ENCODE peak calls at places on chromosomes 4 and X, in five cellular contexts. J is IMR-90, M is mesendoderm, H is mesenchymal stem cell, D is H9. B is an unnamed sample.
A peak's percentile ranks its signal among the peaks of the same experiment; 100 is the strongest.

GRCh38 chrX:132488819-132489255 is at the start of gene MBNL3:
- DNase-seq in J (peak; percentile 5), M (peak; percentile 74), H (peak; percentile 56), D (peak; percentile 67), B (peak; percentile 50)

GRCh38 chr4:166816901-166817300 is 417.4 kb downstream of the SPOCK3 start:
- DNase-seq in J (no peak), M (no peak), H (peak; percentile 26), D (no peak), B (peak; percentile 57)

GRCh38 chrX:110219920-110220319 is 98.0 kb downstream of the AMMECR1 start:
- DNase-seq in J (peak; percentile 69), M (peak; percentile 3), H (peak; percentile 56), D (no peak), B (peak; percentile 3)

GRCh38 chr4:94434505-94434904 is 17.2 kb upstream of the PDLIM5 start:
- DNase-seq in J (no peak), M (no peak), H (no peak), D (no peak), B (no peak)

GRCh38 chrX:149877636-149878035 is 3.3 kb upstream of the MAGEA8 start:
- DNase-seq in J (no peak), M (peak; percentile 63), H (peak; percentile 1), D (no peak), B (no peak)

GRCh38 chr4:168516841-168517240 is 20.0 kb downstream of the PALLD start:
- DNase-seq in J (no peak), M (no peak), H (no peak), D (no peak), B (no peak)

GRCh38 chr4:151472297-151472696 is 63.3 kb downstream of the FHIP1A start:
- DNase-seq in J (no peak), M (no peak), H (no peak), D (no peak), B (no peak)

GRCh38 chr4:83855044-83855443 is 319.1 kb downstream of the GPAT3 start:
- DNase-seq in J (peak; percentile 98), M (peak; percentile 80), H (peak; percentile 87), D (no peak), B (peak; percentile 95)

GRCh38 chrX:142204522-142205433 is at the start of gene MAGEC2:
- DNase-seq in J (no peak), M (no peak), H (no peak), D (no peak), B (no peak)

GRCh38 chrX:46208225-46208854 is 336.9 kb downstream of the ZNF674 start:
- DNase-seq in J (no peak), M (no peak), H (no peak), D (no peak), B (peak; percentile 21)

GRCh38 chr4:105588252-105588651 is 35.8 kb downstream of the ARHGEF38 start:
- DNase-seq in J (no peak), M (no peak), H (no peak), D (no peak), B (no peak)

GRCh38 chr4:87025614-87026041 is 90.8 kb downstream of the AFF1 start:
- DNase-seq in J (no peak), M (peak; percentile 76), H (no peak), D (no peak), B (no peak)

GRCh38 chr4:113159901-113160545 is 110.6 kb downstream of the ANK2 start:
- DNase-seq in J (no peak), M (no peak), H (no peak), D (no peak), B (no peak)

GRCh38 chrX:27336466-27337091 is 126.6 kb downstream of the PPP4R3C start:
- DNase-seq in J (peak; percentile 2), M (peak; percentile 30), H (peak; percentile 0), D (peak; percentile 48), B (peak; percentile 69)

GRCh38 chr4:120066182-120066524 is 495 bp downstream of the MAD2L1 start:
- DNase-seq in J (no peak), M (peak; percentile 87), H (no peak), D (no peak), B (no peak)
- H3K9ac ChIP-seq in J (peak overlapping the region; percentile 73), M (peak overlapping the region; percentile 93), H (peak overlapping the region; percentile 91), D (peak overlapping the region; percentile 96), B (peak overlapping the region; percentile 95)

GRCh38 chrX:78571849-78572248 is 87.3 kb downstream of the RTL3 start:
- DNase-seq in J (no peak), M (no peak), H (no peak), D (no peak), B (no peak)

GRCh38 chrX:78574306-78574705 is 84.8 kb downstream of the RTL3 start:
- DNase-seq in J (no peak), M (no peak), H (no peak), D (no peak), B (no peak)

DNA sequence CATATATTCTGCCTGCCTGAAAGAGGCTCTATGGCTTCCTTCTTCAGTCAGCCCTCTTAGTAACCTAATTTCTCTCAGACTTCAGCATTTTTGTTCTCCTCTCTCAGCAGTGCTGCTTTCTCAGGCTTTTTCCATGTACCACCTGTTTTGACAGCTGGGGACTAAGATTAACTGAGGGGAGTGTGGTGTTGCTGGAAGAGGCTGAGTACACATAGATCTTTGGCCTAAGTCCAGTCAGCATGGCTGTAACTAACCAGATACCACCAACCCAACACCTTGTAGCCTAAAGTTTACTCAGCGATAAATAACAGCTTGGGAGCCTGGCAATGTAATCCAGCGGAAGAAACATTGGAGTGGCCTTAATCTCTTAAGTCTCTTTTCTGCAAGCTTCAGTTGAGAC is 85.5 kb downstream of the RTL3 start:
- DNase-seq in J (no peak), M (no peak), H (no peak), D (no peak), B (no peak)
- H4K8ac ChIP-seq in J (no peak overlapping the region), M (no peak overlapping the region), H (no peak overlapping the region), D (no peak overlapping the region), B (no peak overlapping the region)

GRCh38 chrX:10004832-10005475 is 37.8 kb downstream of the CLDN34 start:
- DNase-seq in J (no peak), M (peak; percentile 54), H (no peak), D (no peak), B (peak; percentile 80)
- H3K9ac ChIP-seq in J (no peak overlapping the region), M (no peak overlapping the region), H (no peak overlapping the region), D (no peak overlapping the region), B (no peak overlapping the region)

GRCh38 chrX:78139160-78140123 is at the start of gene TAF9B:
- DNase-seq in J (peak; percentile 71), M (peak; percentile 91), H (peak; percentile 85), D (peak; percentile 88), B (peak; percentile 77)
- H4K8ac ChIP-seq in J (peak within 1 kb of the TSS; percentile 29), M (no peak within 1 kb of the TSS), H (peak within 1 kb of the TSS; percentile 98), D (no peak within 1 kb of the TSS), B (peak within 1 kb of the TSS; percentile 89)

GRCh38 chr4:156933633-156934258 is 37.9 kb downstream of the PDGFC start:
- DNase-seq in J (peak; percentile 95), M (no peak), H (peak; percentile 92), D (no peak), B (peak; percentile 60)
- H3K9ac ChIP-seq in J (no peak overlapping the region), M (no peak overlapping the region), H (no peak overlapping the region), D (no peak overlapping the region), B (no peak overlapping the region)

GRCh38 chr4:82797591-82798081 is 960 bp downstream of the SCD5 start:
- DNase-seq in J (peak; percentile 34), M (peak; percentile 55), H (peak; percentile 59), D (peak; percentile 59), B (peak; percentile 13)
- H4K8ac ChIP-seq in J (no peak overlapping the region), M (no peak overlapping the region), H (no peak overlapping the region), D (no peak overlapping the region), B (no peak overlapping the region)

GRCh38 chrX:21993265-21993664 is 38.9 kb upstream of the PHEX start:
- DNase-seq in J (no peak), M (no peak), H (no peak), D (no peak), B (no peak)
- H3K9ac ChIP-seq in J (no peak overlapping the region), M (no peak overlapping the region), H (no peak overlapping the region), D (no peak overlapping the region), B (no peak overlapping the region)

GRCh38 chr4:144809056-144809640 is 163.2 kb downstream of the HHIP start:
- DNase-seq in J (no peak), M (peak; percentile 25), H (no peak), D (peak; percentile 46), B (no peak)
- H4K8ac ChIP-seq in J (no peak overlapping the region), M (no peak overlapping the region), H (no peak overlapping the region), D (no peak overlapping the region), B (peak overlapping the region; percentile 50)